ENCODE peak calls at places on chromosomes 12 and 14, in seven cellular contexts. Q, F, P, T, C, G and V are unnamed samples.

GRCh38 chr14:58166005-58166983 is 14.3 kb upstream of the ARMH4 start:
- DNase-seq in Q (peak), F (peak), P (peak), T (peak), C (peak), G (peak), V (peak)

GRCh38 chr12:50620050-50620974 is 115.5 kb downstream of the DIP2B start:
- DNase-seq in Q (no peak), F (no peak), P (no peak), T (peak), C (peak), G (peak), V (peak)

GRCh38 chr12:114371250-114371649 is 34.7 kb downstream of the TBX5 start:
- DNase-seq in Q (no peak), F (no peak), P (no peak), T (no peak), C (no peak), G (no peak), V (no peak)

GRCh38 chr14:100629696-100630095 is 42.5 kb upstream of the BEGAIN start:
- DNase-seq in Q (no peak), F (no peak), P (no peak), T (no peak), C (no peak), G (no peak), V (no peak)

GRCh38 chr12:3745152-3745551 is 7.8 kb downstream of the CRACR2A start:
- DNase-seq in Q (no peak), F (no peak), P (no peak), T (no peak), C (no peak), G (no peak), V (no peak)

GRCh38 chr14:73744175-73744867 is 30.1 kb upstream of the PNMA1 start:
- DNase-seq in Q (no peak), F (no peak), P (no peak), T (no peak), C (no peak), G (no peak), V (no peak)

GRCh38 chr12:68236421-68237059 is 10.9 kb upstream of the IL26 start:
- DNase-seq in Q (no peak), F (no peak), P (peak), T (no peak), C (peak), G (peak), V (no peak)

GRCh38 chr12:42421844-42422779 is 96.1 kb downstream of the PPHLN1 start:
- DNase-seq in Q (no peak), F (no peak), P (no peak), T (no peak), C (peak), G (peak), V (peak)

GRCh38 chr12:88267630-88268029 is 125.5 kb downstream of the TMTC3 start:
- DNase-seq in Q (no peak), F (no peak), P (no peak), T (no peak), C (no peak), G (no peak), V (no peak)

GRCh38 chr14:88630565-88630964 is 67.7 kb downstream of the ZC3H14 start:
- DNase-seq in Q (no peak), F (no peak), P (no peak), T (peak), C (no peak), G (peak), V (no peak)

GRCh38 chr14:56501909-56502530 is 77.6 kb upstream of the TMEM260 start:
- DNase-seq in Q (no peak), F (no peak), P (no peak), T (no peak), C (no peak), G (no peak), V (no peak)

GRCh38 chr14:94462763-94463572 is 10.4 kb upstream of the SERPINA11 start:
- DNase-seq in Q (peak), F (no peak), P (no peak), T (no peak), C (no peak), G (no peak), V (no peak)

GRCh38 chr14:84029720-84030119 is 1500.2 kb upstream of the FLRT2 start:
- DNase-seq in Q (no peak), F (no peak), P (no peak), T (no peak), C (no peak), G (no peak), V (no peak)

GRCh38 chr12:29426516-29426915 is 45.5 kb upstream of the ERGIC2 start:
- DNase-seq in Q (no peak), F (no peak), P (no peak), T (no peak), C (no peak), G (no peak), V (no peak)

GRCh38 chr14:35632276-35633071 is 98.5 kb downstream of the INSM2 start:
- DNase-seq in Q (no peak), F (no peak), P (no peak), T (no peak), C (no peak), G (peak), V (peak)

GRCh38 chr12:68950511-68950910 is 17.5 kb upstream of the CPM start:
- DNase-seq in Q (no peak), F (no peak), P (no peak), T (no peak), C (no peak), G (no peak), V (no peak)

GRCh38 chr12:2532647-2533435 is 261.9 kb upstream of the FKBP4 start:
- DNase-seq in Q (no peak), F (no peak), P (no peak), T (no peak), C (no peak), G (no peak), V (no peak)

GRCh38 chr12:123268850-123269249 is 2.8 kb downstream of the CDK2AP1 start:
- DNase-seq in Q (no peak), F (no peak), P (no peak), T (no peak), C (no peak), G (no peak), V (no peak)

GRCh38 chr12:124565071-124565491 is 2.3 kb downstream of the NCOR2 start:
- DNase-seq in Q (no peak), F (peak), P (peak), T (no peak), C (no peak), G (peak), V (no peak)
- H3K4me3 ChIP-seq in Q (peak), F (peak), P (no peak), T (peak), C (no peak), G (peak), V (peak)

GRCh38 chr12:108173892-108174291 is 44.8 kb downstream of the WSCD2 start:
- DNase-seq in Q (no peak), F (no peak), P (no peak), T (no peak), C (no peak), G (no peak), V (no peak)

GRCh38 chr12:108173160-108173559 is 44.1 kb downstream of the WSCD2 start:
- DNase-seq in Q (no peak), F (no peak), P (no peak), T (no peak), C (no peak), G (no peak), V (no peak)

GRCh38 chr12:108175310-108175709 is 46.2 kb downstream of the WSCD2 start:
- DNase-seq in Q (no peak), F (no peak), P (no peak), T (no peak), C (no peak), G (no peak), V (no peak)

GRCh38 chr12:108176292-108176691 is 47.2 kb downstream of the WSCD2 start:
- DNase-seq in Q (no peak), F (no peak), P (no peak), T (no peak), C (no peak), G (no peak), V (no peak)

DNA sequence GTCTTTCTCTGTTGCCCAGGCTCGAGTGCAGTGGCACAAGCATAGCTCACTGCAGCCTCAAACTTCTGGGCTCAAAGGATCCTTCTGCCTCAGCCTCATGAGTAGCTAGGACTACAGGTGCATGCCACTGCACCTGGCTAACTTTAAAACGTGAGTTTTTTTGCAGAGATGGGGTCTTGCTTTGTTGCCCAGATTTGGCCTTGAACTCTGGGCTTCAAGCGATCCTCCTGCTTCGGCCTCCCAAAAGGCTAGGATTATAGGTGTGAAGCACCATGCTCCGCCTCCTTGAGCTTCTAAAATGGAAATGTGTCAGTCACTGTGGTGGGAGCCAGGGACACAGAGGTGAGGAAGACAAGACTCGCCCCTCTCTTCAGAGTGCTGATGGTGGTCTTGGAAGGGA is 45.6 kb downstream of the WSCD2 start:
- DNase-seq in Q (no peak), F (no peak), P (no peak), T (no peak), C (no peak), G (no peak), V (no peak)
- H3K4me3 ChIP-seq in Q (no peak), F (no peak), P (no peak), T (no peak), C (no peak), G (no peak), V (no peak)

DNA sequence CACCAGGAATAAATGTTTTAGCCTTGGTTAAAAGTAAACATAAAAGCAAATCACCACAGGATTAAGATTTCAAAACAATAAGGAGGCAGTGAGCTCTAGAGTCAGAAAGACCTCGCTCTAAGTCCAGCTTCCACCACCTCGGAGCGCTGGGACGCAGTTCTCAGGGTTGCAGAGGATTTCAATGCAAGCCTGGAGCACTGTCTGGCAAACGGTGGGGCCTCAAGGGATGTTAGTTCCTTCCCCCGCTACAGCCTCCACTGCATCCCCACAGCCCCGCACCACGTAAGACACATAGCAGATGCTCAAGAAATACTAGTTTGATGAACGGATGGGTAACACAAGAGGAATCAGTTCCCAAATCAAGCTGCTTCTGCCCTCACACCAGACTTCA is 39.3 kb upstream of the TMCC3 start:
- DNase-seq in Q (no peak), F (no peak), P (no peak), T (no peak), C (no peak), G (peak), V (no peak)
- H3K4me3 ChIP-seq in Q (peak), F (peak), P (no peak), T (no peak), C (no peak), G (peak), V (no peak)

GRCh38 chr12:52873513-52873831 is 24.7 kb upstream of the KRT78 start:
- DNase-seq in Q (no peak), F (no peak), P (no peak), T (no peak), C (no peak), G (no peak), V (no peak)

GRCh38 chr12:52872644-52873384 is 24.0 kb upstream of the KRT78 start:
- DNase-seq in Q (no peak), F (no peak), P (no peak), T (no peak), C (no peak), G (no peak), V (no peak)

GRCh38 chr12:52871291-52871961 is 22.6 kb upstream of the KRT78 start:
- DNase-seq in Q (no peak), F (no peak), P (no peak), T (no peak), C (no peak), G (peak), V (peak)

GRCh38 chr12:52867636-52868035 is 18.8 kb upstream of the KRT78 start:
- DNase-seq in Q (no peak), F (no peak), P (no peak), T (no peak), C (no peak), G (peak), V (no peak)

DNA sequence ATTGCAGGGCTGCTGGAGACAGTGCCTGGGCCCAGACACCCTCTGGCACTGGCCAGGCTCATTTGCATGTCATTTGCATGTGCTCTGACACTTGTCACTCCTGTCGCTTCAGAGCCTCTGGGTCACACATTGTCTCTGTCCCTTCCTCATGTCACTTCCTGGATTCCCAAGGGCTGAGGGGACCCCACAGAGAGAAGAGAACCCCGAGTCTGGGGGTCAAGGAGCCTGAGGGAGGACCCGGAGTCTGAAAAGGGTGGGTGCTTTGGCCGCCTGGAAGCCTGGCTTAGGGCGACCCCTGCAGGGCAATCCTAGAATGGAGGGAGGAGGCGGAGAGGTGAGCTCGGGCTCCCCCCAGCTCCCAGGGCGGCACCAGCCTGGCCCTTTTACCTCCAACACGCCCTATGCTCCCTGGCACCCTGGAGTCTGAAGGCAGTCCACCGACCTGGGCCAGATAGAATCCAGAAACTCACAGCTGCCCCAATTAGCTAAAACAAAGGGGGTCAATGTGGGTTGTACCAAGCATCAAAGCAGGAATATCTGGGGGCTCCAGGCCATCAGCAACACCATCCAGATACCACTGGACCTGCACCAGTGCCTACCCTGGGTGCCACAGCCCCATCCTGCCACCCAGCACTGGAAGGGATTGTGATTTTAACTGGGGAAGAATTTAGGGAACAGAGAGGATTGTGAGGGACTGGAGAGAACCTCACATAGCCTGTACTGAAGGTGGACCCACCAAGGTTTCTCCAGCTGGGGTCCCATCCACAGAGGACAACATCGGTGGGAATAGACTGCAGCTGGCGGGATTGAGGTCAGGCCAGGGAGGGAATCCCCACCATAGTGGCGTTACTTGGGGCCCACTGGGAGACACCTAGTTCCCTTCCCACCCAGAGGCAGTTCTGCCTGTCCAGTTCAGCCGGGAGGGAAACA is 21.8 kb upstream of the KRT78 start:
- DNase-seq in Q (no peak), F (no peak), P (peak), T (no peak), C (peak), G (peak), V (no peak)
- H3K4me3 ChIP-seq in Q (no peak), F (no peak), P (no peak), T (no peak), C (no peak), G (peak), V (no peak)

GRCh38 chr12:75305412-75306332 is 24.5 kb downstream of the CAPS2 start:
- DNase-seq in Q (peak), F (no peak), P (no peak), T (no peak), C (no peak), G (no peak), V (no peak)
- H3K4me3 ChIP-seq in Q (no peak), F (no peak), P (no peak), T (no peak), C (no peak), G (no peak), V (no peak)

DNA sequence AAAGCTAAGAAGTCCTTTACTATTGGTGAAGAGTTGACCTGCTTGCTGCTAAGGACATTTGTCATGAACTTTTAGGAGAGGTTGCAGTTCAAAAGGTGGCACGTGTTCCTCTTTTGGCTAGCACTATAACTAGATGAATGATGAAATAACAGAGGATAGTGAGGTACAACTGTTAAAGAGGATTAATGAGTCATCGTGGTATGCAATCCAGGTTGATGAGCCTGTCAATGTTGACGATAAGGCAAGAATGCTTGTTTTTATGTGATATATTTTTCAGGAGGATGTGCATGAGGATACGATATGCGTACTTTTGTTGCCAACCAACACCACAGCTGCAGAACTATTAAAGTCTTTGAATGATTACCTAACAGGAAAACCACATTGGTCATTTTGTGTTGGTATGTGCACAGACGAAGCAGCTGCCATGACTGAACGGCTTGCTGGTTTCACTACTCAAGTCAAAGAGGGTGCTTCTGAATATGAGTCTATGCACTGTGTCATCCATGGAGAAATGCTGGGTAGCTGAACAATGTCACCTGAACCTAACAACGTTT is 10.6 kb downstream of the CEP128 start:
- DNase-seq in Q (no peak), F (no peak), P (no peak), T (peak), C (peak), G (peak), V (peak)
- H3K4me3 ChIP-seq in Q (no peak), F (no peak), P (no peak), T (no peak), C (peak), G (peak), V (no peak)

DNA sequence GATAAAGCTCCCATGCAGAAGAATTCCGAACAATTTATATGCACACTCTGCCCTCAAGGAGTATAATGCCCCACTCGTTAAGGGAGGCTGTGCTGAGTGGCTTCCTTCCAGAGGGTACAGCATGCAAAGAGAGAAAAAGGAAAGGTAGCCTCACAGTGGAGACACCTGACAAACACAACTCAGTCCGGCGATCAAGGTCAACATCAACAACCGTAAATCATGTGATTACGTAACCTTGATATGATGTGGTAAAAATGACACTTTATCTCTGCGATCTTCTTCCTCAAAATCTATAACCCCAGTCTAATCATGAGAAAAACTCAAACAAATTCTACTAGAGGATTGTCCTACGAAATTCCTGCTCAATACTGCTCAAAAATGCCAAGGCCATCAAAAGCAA is 400.5 kb upstream of the CCDC196 start:
- DNase-seq in Q (no peak), F (no peak), P (no peak), T (no peak), C (no peak), G (no peak), V (no peak)
- H3K4me3 ChIP-seq in Q (no peak), F (no peak), P (no peak), T (no peak), C (no peak), G (no peak), V (no peak)

DNA sequence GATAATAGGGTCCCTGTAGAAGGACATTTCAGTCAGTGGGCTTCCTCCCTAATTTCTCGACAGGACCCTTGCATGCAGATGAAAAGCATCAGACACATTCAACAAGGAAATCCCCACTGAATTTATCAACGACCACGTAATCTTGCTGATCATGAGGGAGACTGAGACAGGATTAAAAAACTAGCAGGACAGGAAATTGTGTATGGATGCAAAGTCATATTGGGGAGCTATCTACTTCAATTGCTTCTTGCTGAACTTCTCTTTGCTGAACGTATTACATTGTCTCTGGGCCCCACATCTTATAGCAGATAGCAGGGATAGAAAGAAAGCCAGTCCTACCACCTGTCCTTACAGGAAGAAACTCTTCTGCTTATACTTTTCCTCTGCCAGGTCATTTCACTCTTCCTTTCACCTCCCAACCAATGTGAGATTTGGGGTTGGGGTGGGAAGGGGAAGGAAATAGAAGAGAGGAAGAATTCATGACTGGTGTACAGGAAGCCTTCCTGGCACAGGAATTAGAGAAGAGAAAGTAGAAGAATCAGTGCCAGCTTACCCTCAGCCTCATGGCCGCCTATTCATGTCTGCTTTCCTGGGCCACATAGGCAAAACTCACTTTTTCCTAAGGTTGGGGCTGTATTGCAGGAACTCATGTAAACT is 333.3 kb downstream of the ZFP36L1 start:
- DNase-seq in Q (no peak), F (no peak), P (no peak), T (no peak), C (no peak), G (no peak), V (no peak)
- H3K4me3 ChIP-seq in Q (no peak), F (peak), P (no peak), T (no peak), C (no peak), G (no peak), V (no peak)

GRCh38 chr12:57027805-57028153 is 11.4 kb upstream of the TAC3 start:
- DNase-seq in Q (no peak), F (no peak), P (no peak), T (no peak), C (no peak), G (no peak), V (no peak)
- H3K4me3 ChIP-seq in Q (no peak), F (no peak), P (no peak), T (no peak), C (no peak), G (no peak), V (no peak)